ENCODE peak calls at places on chromosomes 13 and 19, in eight cellular contexts. One of them, this sample, is unnamed.

GRCh38 chr13:98541701-98542203 is 35.2 kb downstream of the STK24 start:
- DNase-seq in tibial nerve: no peak
- DNase-seq in CD8-positive, alpha-beta T cell: no peak
- DNase-seq in breast epithelium: no peak
- DNase-seq in colonic mucosa: no peak
- DNase-seq in SJSA1: no peak
- DNase-seq in fibroblast of lung: no peak
- DNase-seq in mammary epithelial cell: no peak
- DNase-seq in this sample: no peak

GRCh38 chr19:14405380-14405757 is 13.8 kb downstream of the DDX39A start:
- DNase-seq in mammary epithelial cell: no peak
- DNase-seq in fibroblast of lung: no peak
- DNase-seq in breast epithelium: no peak
- DNase-seq in SJSA1: no peak
- DNase-seq in colonic mucosa: no peak
- DNase-seq in tibial nerve: no peak
- DNase-seq in CD8-positive, alpha-beta T cell: no peak
- DNase-seq in this sample: no peak

GRCh38 chr13:93660664-93661063 is 434.1 kb downstream of the GPC6 start:
- DNase-seq in tibial nerve: no peak
- DNase-seq in colonic mucosa: no peak
- DNase-seq in mammary epithelial cell: no peak
- DNase-seq in SJSA1: no peak
- DNase-seq in breast epithelium: no peak
- DNase-seq in CD8-positive, alpha-beta T cell: no peak
- DNase-seq in fibroblast of lung: no peak
- DNase-seq in this sample: no peak

GRCh38 chr19:20151617-20152145 is 15.3 kb upstream of the ZNF486 start:
- DNase-seq in CD8-positive, alpha-beta T cell: no peak
- DNase-seq in tibial nerve: no peak
- DNase-seq in fibroblast of lung: no peak
- DNase-seq in SJSA1: no peak
- DNase-seq in colonic mucosa: no peak
- DNase-seq in mammary epithelial cell: no peak
- DNase-seq in breast epithelium: no peak
- DNase-seq in this sample: no peak

GRCh38 chr19:2962018-2962670 is 15.2 kb upstream of the TLE6 start:
- DNase-seq in tibial nerve: peak; percentile 95
- DNase-seq in fibroblast of lung: peak; percentile 89
- DNase-seq in CD8-positive, alpha-beta T cell: peak; percentile 19
- DNase-seq in colonic mucosa: peak; percentile 72
- DNase-seq in breast epithelium: no peak
- DNase-seq in mammary epithelial cell: peak; percentile 38
- DNase-seq in SJSA1: peak; percentile 81
- DNase-seq in this sample: peak; percentile 87

GRCh38 chr19:50314724-50315700 is 14.2 kb downstream of the KCNC3 start:
- DNase-seq in CD8-positive, alpha-beta T cell: no peak
- DNase-seq in breast epithelium: no peak
- DNase-seq in colonic mucosa: no peak
- DNase-seq in tibial nerve: no peak
- DNase-seq in mammary epithelial cell: no peak
- DNase-seq in SJSA1: no peak
- DNase-seq in fibroblast of lung: no peak
- DNase-seq in this sample: no peak

GRCh38 chr13:114319441-114319871 is 5.2 kb downstream of the CHAMP1 start:
- DNase-seq in colonic mucosa: no peak
- DNase-seq in fibroblast of lung: peak; percentile 73
- DNase-seq in mammary epithelial cell: peak; percentile 47
- DNase-seq in SJSA1: peak; percentile 50
- DNase-seq in tibial nerve: no peak
- DNase-seq in CD8-positive, alpha-beta T cell: no peak
- DNase-seq in breast epithelium: no peak
- DNase-seq in this sample: no peak

GRCh38 chr13:24192036-24192810 is 31.7 kb downstream of the SPATA13 start:
- DNase-seq in CD8-positive, alpha-beta T cell: no peak
- DNase-seq in tibial nerve: no peak
- DNase-seq in breast epithelium: no peak
- DNase-seq in colonic mucosa: no peak
- DNase-seq in mammary epithelial cell: no peak
- DNase-seq in fibroblast of lung: no peak
- DNase-seq in SJSA1: no peak
- DNase-seq in this sample: no peak

GRCh38 chr19:32976223-32976805 is 4.3 kb downstream of the FAAP24 start:
- DNase-seq in colonic mucosa: peak; percentile 88
- DNase-seq in mammary epithelial cell: peak; percentile 35
- DNase-seq in breast epithelium: peak; percentile 79
- DNase-seq in SJSA1: peak; percentile 72
- DNase-seq in CD8-positive, alpha-beta T cell: peak; percentile 56
- DNase-seq in tibial nerve: peak; percentile 84
- DNase-seq in fibroblast of lung: peak; percentile 74
- DNase-seq in this sample: peak; percentile 74

GRCh38 chr19:33712268-33712667 is 84.4 kb upstream of the KCTD15 start:
- DNase-seq in tibial nerve: no peak
- DNase-seq in fibroblast of lung: no peak
- DNase-seq in CD8-positive, alpha-beta T cell: no peak
- DNase-seq in colonic mucosa: no peak
- DNase-seq in SJSA1: no peak
- DNase-seq in breast epithelium: no peak
- DNase-seq in mammary epithelial cell: no peak
- DNase-seq in this sample: no peak

GRCh38 chr13:24183741-24184182 is 23.2 kb downstream of the SPATA13 start:
- DNase-seq in SJSA1: no peak
- DNase-seq in CD8-positive, alpha-beta T cell: no peak
- DNase-seq in tibial nerve: no peak
- DNase-seq in breast epithelium: no peak
- DNase-seq in fibroblast of lung: no peak
- DNase-seq in colonic mucosa: peak; percentile 58
- DNase-seq in mammary epithelial cell: no peak
- DNase-seq in this sample: no peak

GRCh38 chr13:73608731-73609485 is 525.3 kb downstream of the KLF12 start:
- DNase-seq in SJSA1: no peak
- DNase-seq in tibial nerve: no peak
- DNase-seq in colonic mucosa: no peak
- DNase-seq in CD8-positive, alpha-beta T cell: no peak
- DNase-seq in fibroblast of lung: no peak
- DNase-seq in mammary epithelial cell: no peak
- DNase-seq in breast epithelium: no peak
- DNase-seq in this sample: no peak

GRCh38 chr13:103941506-103942148 is 875.4 kb upstream of the SLC10A2 start:
- DNase-seq in SJSA1: no peak
- DNase-seq in CD8-positive, alpha-beta T cell: no peak
- DNase-seq in colonic mucosa: no peak
- DNase-seq in fibroblast of lung: no peak
- DNase-seq in mammary epithelial cell: no peak
- DNase-seq in tibial nerve: no peak
- DNase-seq in breast epithelium: no peak
- DNase-seq in this sample: no peak

DNA sequence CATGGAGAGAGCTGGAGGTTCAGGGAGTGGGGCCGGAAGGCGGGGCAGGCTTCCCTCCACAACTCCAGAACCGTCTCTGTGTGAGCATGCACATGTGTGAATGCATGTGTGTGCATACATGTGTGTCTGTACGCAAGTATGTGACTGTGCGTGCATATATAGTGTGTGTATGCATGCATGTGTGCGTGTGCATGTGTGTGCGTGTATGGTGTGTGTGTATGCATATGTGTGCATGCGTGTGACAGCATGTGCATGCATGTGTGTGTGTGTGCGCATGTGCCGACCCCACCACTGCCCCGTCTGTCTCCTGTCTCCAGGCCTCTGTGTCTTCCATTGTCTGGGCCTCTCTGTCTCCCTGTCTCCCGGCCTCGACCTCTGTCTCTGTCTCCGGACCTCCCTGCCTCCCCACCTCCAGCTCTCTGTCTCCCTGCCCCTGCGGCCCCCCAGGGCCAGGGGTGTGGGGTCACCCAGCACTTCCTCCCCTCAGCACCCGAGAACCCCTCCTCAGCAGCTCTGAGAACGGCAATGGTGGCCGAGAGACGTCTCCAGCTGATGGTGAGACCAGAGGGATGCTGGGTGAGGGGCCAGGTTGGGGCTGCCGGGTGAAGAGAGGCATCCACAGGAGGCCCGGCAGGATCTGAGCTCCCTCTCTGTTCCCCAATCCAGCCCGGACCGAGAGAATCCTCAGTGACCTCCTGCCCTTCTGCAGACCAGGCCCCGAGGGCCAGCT is 22.5 kb downstream of the ARHGEF1 start:
- DNase-seq in breast epithelium: no peak
- DNase-seq in colonic mucosa: no peak
- DNase-seq in mammary epithelial cell: no peak
- DNase-seq in tibial nerve: no peak
- DNase-seq in fibroblast of lung: no peak
- DNase-seq in SJSA1: no peak
- DNase-seq in CD8-positive, alpha-beta T cell: no peak
- DNase-seq in this sample: no peak
- H3K4me1 ChIP-seq in breast epithelium: no peaks in the 10 kb centered on the region
- H3K4me1 ChIP-seq in colonic mucosa: no peaks in the 10 kb centered on the region
- H3K4me1 ChIP-seq in mammary epithelial cell: peaks cover 4% of the 10 kb centered on the region
- H3K4me1 ChIP-seq in tibial nerve: no peaks in the 10 kb centered on the region
- H3K4me1 ChIP-seq in fibroblast of lung: peaks cover 2% of the 10 kb centered on the region
- H3K4me1 ChIP-seq in SJSA1: no peaks in the 10 kb centered on the region
- H3K4me1 ChIP-seq in CD8-positive, alpha-beta T cell: peaks cover 53% of the 10 kb centered on the region
- H3K4me1 ChIP-seq in this sample: no peaks in the 10 kb centered on the region

GRCh38 chr19:41870401-41870873 is 6.6 kb upstream of the CD79A start:
- DNase-seq in CD8-positive, alpha-beta T cell: no peak
- DNase-seq in SJSA1: no peak
- DNase-seq in fibroblast of lung: peak; percentile 21
- DNase-seq in tibial nerve: no peak
- DNase-seq in colonic mucosa: no peak
- DNase-seq in breast epithelium: no peak
- DNase-seq in mammary epithelial cell: no peak
- DNase-seq in this sample: peak; percentile 74
- H3K4me1 ChIP-seq in CD8-positive, alpha-beta T cell: peaks cover 85% of the 10 kb centered on the region
- H3K4me1 ChIP-seq in SJSA1: no peaks in the 10 kb centered on the region
- H3K4me1 ChIP-seq in fibroblast of lung: no peaks in the 10 kb centered on the region
- H3K4me1 ChIP-seq in tibial nerve: no peaks in the 10 kb centered on the region
- H3K4me1 ChIP-seq in colonic mucosa: peaks cover 5% of the 10 kb centered on the region
- H3K4me1 ChIP-seq in breast epithelium: peaks cover 11% of the 10 kb centered on the region
- H3K4me1 ChIP-seq in mammary epithelial cell: no peaks in the 10 kb centered on the region
- H3K4me1 ChIP-seq in this sample: peaks cover 20% of the 10 kb centered on the region

DNA sequence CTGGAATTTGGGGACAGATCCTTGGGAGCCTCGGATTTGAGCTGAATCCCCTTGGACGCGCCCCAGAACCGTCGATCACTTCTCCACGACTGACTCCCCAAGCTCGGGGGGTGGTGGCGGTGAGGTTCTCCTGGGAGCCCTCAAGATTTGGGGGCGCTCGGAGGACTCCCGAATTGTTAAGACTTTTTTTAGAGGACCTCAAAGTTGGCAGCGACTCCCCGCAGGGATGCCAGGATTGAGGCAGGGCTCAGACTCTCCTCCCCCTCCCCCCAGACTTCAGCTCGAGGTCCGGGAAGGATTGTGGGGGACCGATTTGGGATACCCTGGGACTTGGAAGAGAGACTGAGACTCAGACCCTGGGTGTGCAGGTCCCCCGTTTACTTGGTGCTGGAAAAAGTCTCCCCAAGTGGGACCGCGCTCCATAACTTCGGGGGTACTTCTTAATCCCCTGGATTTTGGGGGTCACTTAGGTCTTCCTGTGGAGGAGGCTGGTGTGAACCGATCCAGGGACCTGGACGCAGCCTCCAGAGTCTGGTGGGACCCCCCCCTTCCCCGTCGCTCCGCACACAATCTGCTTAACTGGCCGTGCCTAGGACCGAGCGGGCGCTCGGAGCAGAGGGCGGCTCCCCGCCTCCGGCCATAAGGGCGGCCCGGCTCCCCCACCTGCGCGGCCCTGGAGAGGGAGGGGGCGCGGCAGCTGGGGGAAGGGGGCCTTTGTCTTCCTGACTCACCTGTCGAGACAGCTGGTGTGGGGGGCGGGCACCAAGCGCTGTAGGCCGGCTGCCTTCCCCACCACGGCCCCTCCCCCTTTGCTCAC is 793 bp downstream of the VASP start:
- DNase-seq in tibial nerve: no peak
- DNase-seq in SJSA1: no peak
- DNase-seq in breast epithelium: no peak
- DNase-seq in CD8-positive, alpha-beta T cell: no peak
- DNase-seq in colonic mucosa: peak; percentile 74
- DNase-seq in fibroblast of lung: no peak
- DNase-seq in mammary epithelial cell: no peak
- DNase-seq in this sample: peak; percentile 48
- H3K4me1 ChIP-seq in tibial nerve: peaks cover 13% of the 10 kb centered on the region
- H3K4me1 ChIP-seq in SJSA1: peaks cover 21% of the 10 kb centered on the region
- H3K4me1 ChIP-seq in breast epithelium: no peaks in the 10 kb centered on the region
- H3K4me1 ChIP-seq in CD8-positive, alpha-beta T cell: peaks cover 41% of the 10 kb centered on the region
- H3K4me1 ChIP-seq in colonic mucosa: peaks cover 25% of the 10 kb centered on the region
- H3K4me1 ChIP-seq in fibroblast of lung: peaks cover 12% of the 10 kb centered on the region
- H3K4me1 ChIP-seq in mammary epithelial cell: peaks cover 17% of the 10 kb centered on the region
- H3K4me1 ChIP-seq in this sample: peaks cover 10% of the 10 kb centered on the region

DNA sequence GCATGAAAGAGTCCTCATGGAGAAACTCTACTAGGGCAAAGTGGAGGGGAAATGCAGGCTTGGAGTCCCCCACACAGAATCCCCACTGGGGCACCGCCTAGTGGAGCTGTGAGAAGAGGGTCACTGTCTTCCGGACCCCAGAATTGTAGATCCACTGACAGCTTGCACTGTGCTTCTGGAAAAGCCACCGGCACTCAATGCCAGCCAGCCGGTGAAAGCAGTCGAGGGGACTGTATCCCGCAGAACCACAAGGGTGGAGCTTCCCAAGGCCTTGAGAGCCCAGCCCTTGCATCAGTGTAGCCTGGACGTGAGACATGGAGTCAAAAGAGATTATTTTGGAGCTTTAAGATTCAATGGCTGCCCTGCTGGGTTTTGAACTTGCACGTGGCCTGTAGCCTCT is 47.2 kb upstream of the FAM124A start:
- DNase-seq in breast epithelium: no peak
- DNase-seq in fibroblast of lung: no peak
- DNase-seq in tibial nerve: no peak
- DNase-seq in CD8-positive, alpha-beta T cell: no peak
- DNase-seq in mammary epithelial cell: no peak
- DNase-seq in colonic mucosa: no peak
- DNase-seq in SJSA1: no peak
- DNase-seq in this sample: no peak
- H3K4me1 ChIP-seq in breast epithelium: no peaks in the 10 kb centered on the region
- H3K4me1 ChIP-seq in fibroblast of lung: no peaks in the 10 kb centered on the region
- H3K4me1 ChIP-seq in tibial nerve: no peaks in the 10 kb centered on the region
- H3K4me1 ChIP-seq in CD8-positive, alpha-beta T cell: no peaks in the 10 kb centered on the region
- H3K4me1 ChIP-seq in mammary epithelial cell: no peaks in the 10 kb centered on the region
- H3K4me1 ChIP-seq in colonic mucosa: no peaks in the 10 kb centered on the region
- H3K4me1 ChIP-seq in SJSA1: no peaks in the 10 kb centered on the region
- H3K4me1 ChIP-seq in this sample: no peaks in the 10 kb centered on the region